ENCODE peak calls at places on chromosomes 13 and 19, in four cellular contexts. One of them, this sample, is unnamed.

GRCh38 chr19:40274585-40275544 is 10.3 kb downstream of the AKT2 start:
- DNase-seq in adrenal gland: no peak
- DNase-seq in heart right ventricle: no peak
- DNase-seq in brain microvascular endothelial cell: no peak
- DNase-seq in this sample: no peak

GRCh38 chr19:12126707-12127106 is 13.4 kb downstream of the ZNF20 start:
- DNase-seq in heart right ventricle: no peak
- DNase-seq in brain microvascular endothelial cell: peak; percentile 13
- DNase-seq in adrenal gland: no peak
- DNase-seq in this sample: no peak

GRCh38 chr13:50760751-50761150 is 82.7 kb downstream of the DLEU7 start:
- DNase-seq in brain microvascular endothelial cell: no peak
- DNase-seq in heart right ventricle: no peak
- DNase-seq in adrenal gland: no peak
- DNase-seq in this sample: no peak

GRCh38 chr19:2274185-2274711 is 7.7 kb downstream of the PEAK3 start:
- DNase-seq in adrenal gland: no peak
- DNase-seq in brain microvascular endothelial cell: no peak
- DNase-seq in heart right ventricle: no peak
- DNase-seq in this sample: no peak

GRCh38 chr13:59776924-59777690 is 386.6 kb downstream of the DIAPH3 start:
- DNase-seq in brain microvascular endothelial cell: peak; percentile 78
- DNase-seq in heart right ventricle: no peak
- DNase-seq in adrenal gland: no peak
- DNase-seq in this sample: no peak

GRCh38 chr13:39417131-39417530 is 185.9 kb downstream of the LHFPL6 start:
- DNase-seq in brain microvascular endothelial cell: no peak
- DNase-seq in heart right ventricle: no peak
- DNase-seq in adrenal gland: no peak
- DNase-seq in this sample: peak; percentile 46

GRCh38 chr13:101514695-101515275 is 62.3 kb downstream of the ITGBL1 start:
- DNase-seq in brain microvascular endothelial cell: peak; percentile 62
- DNase-seq in adrenal gland: no peak
- DNase-seq in heart right ventricle: peak; percentile 23
- DNase-seq in this sample: no peak

GRCh38 chr13:48661112-48661511 is 7.4 kb downstream of the CYSLTR2 start:
- DNase-seq in adrenal gland: no peak
- DNase-seq in brain microvascular endothelial cell: no peak
- DNase-seq in heart right ventricle: no peak
- DNase-seq in this sample: no peak

GRCh38 chr13:113634279-113635047 is 23.5 kb downstream of the ATP4B start:
- DNase-seq in brain microvascular endothelial cell: no peak
- DNase-seq in adrenal gland: no peak
- DNase-seq in heart right ventricle: no peak
- DNase-seq in this sample: no peak

GRCh38 chr13:25422153-25422552 is 50.4 kb downstream of the ATP8A2 start:
- DNase-seq in heart right ventricle: no peak
- DNase-seq in brain microvascular endothelial cell: no peak
- DNase-seq in adrenal gland: no peak
- DNase-seq in this sample: no peak

GRCh38 chr19:45066921-45067661 is 9.2 kb downstream of the ZNF296 start:
- DNase-seq in brain microvascular endothelial cell: no peak
- DNase-seq in adrenal gland: no peak
- DNase-seq in heart right ventricle: no peak
- DNase-seq in this sample: no peak

GRCh38 chr13:66886248-66886647 is 343.9 kb downstream of the PCDH9 start:
- DNase-seq in adrenal gland: no peak
- DNase-seq in brain microvascular endothelial cell: no peak
- DNase-seq in heart right ventricle: no peak
- DNase-seq in this sample: no peak

GRCh38 chr19:48216933-48217332 is 38.8 kb downstream of the CARD8 start:
- DNase-seq in brain microvascular endothelial cell: no peak
- DNase-seq in adrenal gland: no peak
- DNase-seq in heart right ventricle: no peak
- DNase-seq in this sample: no peak

GRCh38 chr13:110067355-110068175 is 239.4 kb downstream of the COL4A1 start:
- DNase-seq in adrenal gland: no peak
- DNase-seq in brain microvascular endothelial cell: no peak
- DNase-seq in heart right ventricle: no peak
- DNase-seq in this sample: no peak

GRCh38 chr19:3374369-3375112 is 8.2 kb downstream of the NFIC start:
- DNase-seq in adrenal gland: peak; percentile 93
- DNase-seq in heart right ventricle: peak; percentile 59
- DNase-seq in brain microvascular endothelial cell: no peak
- DNase-seq in this sample: peak; percentile 91

GRCh38 chr13:114140131-114140908 is 7.9 kb upstream of the RASA3 start:
- DNase-seq in brain microvascular endothelial cell: no peak
- DNase-seq in heart right ventricle: no peak
- DNase-seq in adrenal gland: no peak
- DNase-seq in this sample: no peak

GRCh38 chr13:43307921-43308433 is 284.6 kb downstream of the DNAJC15 start:
- DNase-seq in brain microvascular endothelial cell: peak; percentile 93
- DNase-seq in heart right ventricle: peak; percentile 79
- DNase-seq in adrenal gland: peak; percentile 98
- DNase-seq in this sample: peak; percentile 93

GRCh38 chr13:52053460-52053859 is 29.0 kb downstream of the UTP14C start:
- DNase-seq in heart right ventricle: no peak
- DNase-seq in adrenal gland: no peak
- DNase-seq in brain microvascular endothelial cell: no peak
- DNase-seq in this sample: no peak

DNA sequence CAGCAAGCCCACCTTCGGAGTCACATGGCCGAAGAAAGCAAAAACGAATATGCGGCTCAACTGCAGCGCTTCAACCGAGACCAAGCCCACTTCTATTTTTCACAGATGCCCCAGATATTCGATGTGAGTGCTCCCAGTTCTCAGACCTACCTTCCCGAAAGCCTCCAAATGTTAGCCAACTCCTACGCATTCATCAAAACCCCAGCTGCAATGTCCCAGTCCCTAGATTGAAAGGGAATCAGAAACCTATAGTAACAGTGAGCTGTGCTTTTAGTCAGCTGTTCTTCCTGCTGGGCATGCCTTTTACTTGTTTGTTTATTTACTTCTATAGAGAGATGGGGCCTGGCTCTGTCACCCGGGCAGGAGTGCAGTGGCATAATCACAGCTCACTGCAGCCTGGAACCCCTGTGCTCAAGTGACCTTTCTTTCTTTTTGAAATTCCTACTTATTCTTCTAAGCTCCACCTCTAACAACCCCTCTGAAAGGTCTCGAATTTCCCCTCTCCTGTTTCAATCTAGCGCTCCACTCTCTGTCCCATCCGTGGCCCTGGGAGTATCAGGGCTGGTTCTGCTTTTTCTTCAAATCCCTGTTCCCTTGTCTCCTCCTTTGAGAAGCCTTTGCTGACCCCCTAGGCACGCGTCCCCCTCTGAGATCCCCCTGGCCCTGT is 4.4 kb downstream of the TRIP10 start:
- DNase-seq in adrenal gland: no peak
- DNase-seq in brain microvascular endothelial cell: no peak
- DNase-seq in heart right ventricle: no peak
- DNase-seq in this sample: peak; percentile 21
- H3K27ac ChIP-seq in adrenal gland: peak overlapping the region; percentile 93
- H3K27ac ChIP-seq in brain microvascular endothelial cell: peak overlapping the region; percentile 66
- H3K27ac ChIP-seq in heart right ventricle: peak overlapping the region; percentile 85
- H3K27ac ChIP-seq in this sample: peak overlapping the region; percentile 87

GRCh38 chr19:19355606-19356139 is 35.0 kb downstream of the MAU2 start:
- DNase-seq in brain microvascular endothelial cell: no peak
- DNase-seq in heart right ventricle: no peak
- DNase-seq in adrenal gland: no peak
- DNase-seq in this sample: no peak

GRCh38 chr19:19356500-19356899 is 35.9 kb downstream of the MAU2 start:
- DNase-seq in heart right ventricle: no peak
- DNase-seq in adrenal gland: no peak
- DNase-seq in brain microvascular endothelial cell: no peak
- DNase-seq in this sample: no peak

GRCh38 chr19:19356901-19357566 is 36.4 kb downstream of the MAU2 start:
- DNase-seq in brain microvascular endothelial cell: no peak
- DNase-seq in adrenal gland: no peak
- DNase-seq in heart right ventricle: no peak
- DNase-seq in this sample: no peak

GRCh38 chr19:19362075-19362474 is 41.4 kb downstream of the MAU2 start:
- DNase-seq in adrenal gland: no peak
- DNase-seq in brain microvascular endothelial cell: no peak
- DNase-seq in heart right ventricle: no peak
- DNase-seq in this sample: no peak

GRCh38 chr19:19361075-19361594 is 40.5 kb downstream of the MAU2 start:
- DNase-seq in heart right ventricle: peak; percentile 85
- DNase-seq in adrenal gland: peak; percentile 95
- DNase-seq in brain microvascular endothelial cell: peak; percentile 89
- DNase-seq in this sample: peak; percentile 85
- H3K4me3 ChIP-seq in heart right ventricle: no peak overlapping the region
- H3K4me3 ChIP-seq in adrenal gland: no peak overlapping the region
- H3K4me3 ChIP-seq in brain microvascular endothelial cell: no peak overlapping the region
- H3K4me3 ChIP-seq in this sample: no peak overlapping the region

GRCh38 chr13:98406971-98407370 is 169.9 kb downstream of the STK24 start:
- DNase-seq in heart right ventricle: no peak
- DNase-seq in adrenal gland: no peak
- DNase-seq in brain microvascular endothelial cell: no peak
- DNase-seq in this sample: no peak
- H3K27ac ChIP-seq in heart right ventricle: no peak overlapping the region
- H3K27ac ChIP-seq in adrenal gland: no peak overlapping the region
- H3K27ac ChIP-seq in brain microvascular endothelial cell: no peak overlapping the region
- H3K27ac ChIP-seq in this sample: no peak overlapping the region

GRCh38 chr19:7888145-7888825 is at the start of gene LRRC8E:
- DNase-seq in heart right ventricle: no peak
- DNase-seq in adrenal gland: no peak
- DNase-seq in brain microvascular endothelial cell: peak; percentile 64
- DNase-seq in this sample: peak; percentile 78
- H3K4me3 ChIP-seq in heart right ventricle: peak within 1 kb of the TSS; percentile 19
- H3K4me3 ChIP-seq in adrenal gland: no peak within 1 kb of the TSS
- H3K4me3 ChIP-seq in brain microvascular endothelial cell: peak within 1 kb of the TSS; percentile 68
- H3K4me3 ChIP-seq in this sample: peak within 1 kb of the TSS; percentile 38